ENCODE peak calls at places on chromosomes 2 and 18, in six cellular contexts. W, H, K, Y, T and Z are unnamed samples.

GRCh38 chr2:29920130-29920577 is 1.2 kb downstream of the ALK start:
- DNase-seq in K (peak; percentile 49), T (no peak), Y (no peak), H (peak; percentile 74), W (peak; percentile 42), Z (peak; percentile 57)

GRCh38 chr2:75500633-75501032 is 60.1 kb downstream of the EVA1A start:
- DNase-seq in Y (no peak), T (peak; percentile 54), K (no peak), H (no peak), W (no peak), Z (no peak)

GRCh38 chr2:10610213-10610892 is 79.4 kb downstream of the NOL10 start:
- DNase-seq in T (no peak), K (no peak), W (no peak), H (no peak), Y (no peak), Z (no peak)

GRCh38 chr18:23837591-23837990 is 148.3 kb downstream of the LAMA3 start:
- DNase-seq in T (peak; percentile 86), K (no peak), Y (no peak), W (no peak), H (no peak), Z (peak; percentile 37)

GRCh38 chr2:120693121-120693520 is 42.5 kb upstream of the GLI2 start:
- DNase-seq in H (no peak), T (peak; percentile 47), K (no peak), W (no peak), Y (no peak), Z (no peak)

GRCh38 chr2:8303322-8303832 is 378.5 kb upstream of the ID2 start:
- DNase-seq in K (peak; percentile 47), W (peak; percentile 68), H (peak; percentile 93), Y (no peak), T (no peak), Z (no peak)

GRCh38 chr2:99961567-99961913 is 180.8 kb downstream of the AFF3 start:
- DNase-seq in H (no peak), K (no peak), W (no peak), T (no peak), Y (no peak), Z (no peak)

GRCh38 chr2:176096986-176097819 is 2.4 kb upstream of the HOXD12 start:
- DNase-seq in K (peak; percentile 68), Y (peak; percentile 66), W (peak; percentile 63), H (peak; percentile 90), T (peak; percentile 48), Z (peak; percentile 85)

GRCh38 chr2:173193925-173194324 is 118.3 kb downstream of the MAP3K20 start:
- DNase-seq in K (no peak), W (no peak), H (no peak), T (peak; percentile 53), Y (no peak), Z (no peak)

GRCh38 chr2:36507408-36507812 is 90.6 kb downstream of the FEZ2 start:
- DNase-seq in H (no peak), T (peak; percentile 65), W (peak; percentile 39), K (no peak), Y (peak; percentile 27), Z (peak; percentile 38)

GRCh38 chr2:221943078-221943810 is 355.6 kb downstream of the PAX3 start:
- DNase-seq in Y (no peak), H (no peak), K (no peak), W (peak; percentile 81), T (peak; percentile 1), Z (peak; percentile 77)

GRCh38 chr18:32328974-32329373 is 139.1 kb downstream of the MEP1B start:
- DNase-seq in W (no peak), Y (no peak), T (no peak), H (no peak), K (no peak), Z (no peak)

GRCh38 chr2:72940786-72941185 is 23.5 kb downstream of the EMX1 start:
- DNase-seq in T (peak; percentile 81), W (no peak), H (no peak), Y (no peak), K (no peak), Z (peak; percentile 57)

GRCh38 chr2:203713381-203713780 is 6.9 kb downstream of the CD28 start:
- DNase-seq in T (no peak), H (no peak), Y (no peak), W (no peak), K (no peak), Z (no peak)

GRCh38 chr18:28365406-28365805 is 188.5 kb upstream of the CDH2 start:
- DNase-seq in Y (no peak), W (no peak), K (no peak), H (no peak), T (peak; percentile 1), Z (peak; percentile 17)

GRCh38 chr18:61322265-61322873 is 10.9 kb upstream of the CDH20 start:
- DNase-seq in W (no peak), H (peak; percentile 78), K (peak; percentile 53), T (peak; percentile 33), Y (peak; percentile 27), Z (peak; percentile 47)

GRCh38 chr2:176822060-176822459 is 390.5 kb upstream of the HNRNPA3 start:
- DNase-seq in K (no peak), W (no peak), H (no peak), T (no peak), Y (no peak), Z (no peak)

GRCh38 chr2:226256709-226257401 is 542.8 kb downstream of the IRS1 start:
- DNase-seq in T (peak; percentile 10), K (no peak), Y (no peak), H (no peak), W (no peak), Z (no peak)

GRCh38 chr2:33478968-33479691 is 2.7 kb downstream of the RASGRP3 start:
- DNase-seq in H (no peak), T (no peak), K (no peak), Y (no peak), W (no peak), Z (no peak)

GRCh38 chr2:219298759-219299371 is 10.3 kb downstream of the PTPRN start:
- DNase-seq in K (peak; percentile 85), W (peak; percentile 88), H (peak; percentile 95), Y (peak; percentile 60), T (peak; percentile 69), Z (peak; percentile 75)

GRCh38 chr2:199395311-199395710 is 62.4 kb downstream of the SATB2 start:
- DNase-seq in W (no peak), K (no peak), Y (no peak), T (peak; percentile 11), H (no peak), Z (no peak)

GRCh38 chr2:120887844-120888243 is 152.2 kb downstream of the GLI2 start:
- DNase-seq in T (no peak), H (no peak), W (peak; percentile 48), K (no peak), Y (no peak), Z (no peak)

GRCh38 chr2:44956841-44957240 is 15.3 kb downstream of the SIX3 start:
- DNase-seq in H (no peak), Y (no peak), K (no peak), W (no peak), T (no peak), Z (no peak)

GRCh38 chr2:44955593-44956449 is 14.3 kb downstream of the SIX3 start:
- DNase-seq in H (peak; percentile 94), T (peak; percentile 56), Y (peak; percentile 46), W (peak; percentile 70), K (peak; percentile 81), Z (peak; percentile 65)

GRCh38 chr2:44954306-44954901 is 12.9 kb downstream of the SIX3 start:
- DNase-seq in W (no peak), T (no peak), K (no peak), H (no peak), Y (no peak), Z (no peak)

GRCh38 chr2:44953686-44953976 is 12.1 kb downstream of the SIX3 start:
- DNase-seq in K (no peak), T (no peak), H (no peak), W (no peak), Y (no peak), Z (no peak)

GRCh38 chr2:44954902-44955592 is 13.5 kb downstream of the SIX3 start:
- DNase-seq in H (no peak), K (no peak), W (no peak), T (no peak), Y (no peak), Z (no peak)
- H3K4me3 ChIP-seq in H (peak overlapping the region; percentile 21), K (no peak overlapping the region), W (no peak overlapping the region), T (no peak overlapping the region), Y (peak overlapping the region; percentile 23), Z (no peak overlapping the region)

GRCh38 chr2:233446616-233447305 is 92.5 kb downstream of the DGKD start:
- DNase-seq in Y (no peak), T (no peak), W (no peak), H (peak; percentile 52), K (peak; percentile 9), Z (no peak)

GRCh38 chr2:233446121-233446520 is 91.8 kb downstream of the DGKD start:
- DNase-seq in W (no peak), T (no peak), K (no peak), H (peak; percentile 6), Y (no peak), Z (no peak)

GRCh38 chr2:233448220-233448559 is 93.9 kb downstream of the DGKD start:
- DNase-seq in K (peak; percentile 12), W (no peak), T (no peak), H (peak; percentile 41), Y (no peak), Z (no peak)

GRCh38 chr2:233448565-233448964 is 94.3 kb downstream of the DGKD start:
- DNase-seq in W (no peak), K (peak; percentile 7), H (peak; percentile 1), T (no peak), Y (no peak), Z (no peak)

GRCh38 chr2:233447506-233448219 is 93.4 kb downstream of the DGKD start:
- DNase-seq in T (no peak), Y (no peak), W (no peak), H (peak; percentile 64), K (peak; percentile 6), Z (no peak)
- H3K36me3 ChIP-seq in T (peaks cover 27% of the 10 kb centered on the region), Y (peaks cover 22% of the 10 kb centered on the region), W (peaks cover 71% of the 10 kb centered on the region), H (peaks cover 99% of the 10 kb centered on the region), K (peaks cover 31% of the 10 kb centered on the region), Z (peaks cover 33% of the 10 kb centered on the region)

DNA sequence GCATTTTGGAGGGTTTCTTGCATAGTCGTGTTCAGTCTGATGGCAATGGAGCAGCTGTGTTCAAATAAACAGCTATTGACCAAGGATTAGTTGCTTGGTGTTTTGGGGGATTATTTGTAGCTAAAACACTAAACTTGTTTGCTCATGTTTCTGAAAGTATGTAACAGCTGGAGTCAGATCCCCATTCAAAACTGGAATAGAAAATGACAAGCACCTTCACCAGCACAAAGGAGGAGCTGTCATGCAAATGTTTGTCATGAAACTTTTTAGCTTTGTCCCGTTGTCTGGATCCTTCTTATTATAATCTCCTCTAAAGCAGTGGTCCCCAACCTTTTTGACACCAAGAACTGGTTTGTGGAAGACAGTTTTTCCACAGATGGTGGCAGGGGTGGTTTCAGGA is 96.9 kb upstream of the ZNF236 start:
- DNase-seq in H (no peak), K (no peak), W (no peak), Y (no peak), T (no peak), Z (no peak)
- H3K27me3 ChIP-seq in H (no peaks in the 10 kb centered on the region), K (no peaks in the 10 kb centered on the region), W (no peaks in the 10 kb centered on the region), Y (no peaks in the 10 kb centered on the region), T (peaks cover 7% of the 10 kb centered on the region), Z (no peaks in the 10 kb centered on the region)

GRCh38 chr2:182868423-182868822 is 2.0 kb upstream of the FRZB start:
- DNase-seq in T (no peak), K (no peak), H (no peak), Y (no peak), W (no peak), Z (no peak)
- H3K4me3 ChIP-seq in T (no peak overlapping the region), K (no peak overlapping the region), H (no peak overlapping the region), Y (no peak overlapping the region), W (no peak overlapping the region), Z (no peak overlapping the region)

GRCh38 chr2:54658548-54659207 is 64.8 kb upstream of the EML6 start:
- DNase-seq in H (no peak), W (no peak), Y (no peak), T (peak; percentile 67), K (no peak), Z (no peak)
- H3K36me3 ChIP-seq in H (peaks cover 100% of the 10 kb centered on the region), W (peaks cover 49% of the 10 kb centered on the region), Y (peaks cover 25% of the 10 kb centered on the region), T (peaks cover 54% of the 10 kb centered on the region), K (peaks cover 85% of the 10 kb centered on the region), Z (peaks cover 95% of the 10 kb centered on the region)